ENCODE peak calls at places on chromosomes 11 and 22, in eight cellular contexts. S is psoas muscle, G is Panc1, H is AG04450, X is fibroblast of mammary gland, Z is body of pancreas, I is neural progenitor cell, P is adrenal gland. E is an unnamed sample.

GRCh38 chr22:36334838-36335603 is 52.7 kb downstream of the MYH9 start:
- DNase-seq in S (no peak), G (no peak), H (peak), X (peak), Z (peak), I (peak), P (peak), E (peak)

GRCh38 chr11:9573775-9574555 is 495 bp downstream of the WEE1 start:
- DNase-seq in S (peak), G (no peak), H (no peak), X (no peak), Z (peak), I (peak), P (peak), E (peak)

GRCh38 chr22:47172771-47173534 is 410.5 kb downstream of the TBC1D22A start:
- DNase-seq in S (peak), G (no peak), H (no peak), X (no peak), Z (no peak), I (no peak), P (peak), E (no peak)

GRCh38 chr22:44136112-44136511 is 44.6 kb upstream of the PARVG start:
- DNase-seq in S (peak), G (no peak), H (no peak), X (no peak), Z (no peak), I (no peak), P (no peak), E (no peak)

GRCh38 chr11:44133335-44133946 is 38.0 kb downstream of the EXT2 start:
- DNase-seq in S (no peak), G (no peak), H (no peak), X (peak), Z (peak), I (peak), P (no peak), E (peak)

GRCh38 chr22:35462558-35463230 is 62.8 kb downstream of the MCM5 start:
- DNase-seq in S (peak), G (no peak), H (no peak), X (no peak), Z (no peak), I (no peak), P (no peak), E (no peak)

GRCh38 chr11:2549491-2549875 is 104.7 kb downstream of the KCNQ1 start:
- DNase-seq in S (peak), G (no peak), H (no peak), X (no peak), Z (no peak), I (no peak), P (peak), E (no peak)

GRCh38 chr11:24324211-24324610 is 172.6 kb upstream of the LUZP2 start:
- DNase-seq in S (no peak), G (no peak), H (no peak), X (no peak), Z (no peak), I (no peak), P (no peak), E (peak)

GRCh38 chr11:133082453-133082781 is 449.9 kb downstream of the OPCML start:
- DNase-seq in S (peak), G (no peak), H (no peak), X (no peak), Z (peak), I (peak), P (peak), E (no peak)

GRCh38 chr11:35477871-35478270 is 47.5 kb downstream of the PAMR1 start:
- DNase-seq in S (no peak), G (no peak), H (no peak), X (no peak), Z (no peak), I (peak), P (no peak), E (no peak)

GRCh38 chr22:46421272-46421671 is 85.8 kb downstream of the TRMU start:
- DNase-seq in S (no peak), G (no peak), H (no peak), X (no peak), Z (no peak), I (no peak), P (no peak), E (no peak)

GRCh38 chr11:27497284-27497866 is 9.2 kb downstream of the LIN7C start:
- DNase-seq in S (no peak), G (no peak), H (no peak), X (peak), Z (no peak), I (no peak), P (no peak), E (no peak)

GRCh38 chr11:70365536-70365912 is 32.8 kb upstream of the CTTN start:
- DNase-seq in S (no peak), G (no peak), H (no peak), X (no peak), Z (no peak), I (no peak), P (no peak), E (no peak)

GRCh38 chr22:35540600-35541253 is at the start of gene RASD2:
- DNase-seq in S (peak), G (no peak), H (no peak), X (no peak), Z (peak), I (peak), P (peak), E (peak)

GRCh38 chr11:62889484-62890437 is 9.1 kb downstream of the SLC3A2 start:
- DNase-seq in S (no peak), G (peak), H (no peak), X (peak), Z (no peak), I (no peak), P (no peak), E (peak)

GRCh38 chr11:795638-796564 is 2.2 kb downstream of the SLC25A22 start:
- DNase-seq in S (peak), G (no peak), H (peak), X (peak), Z (peak), I (no peak), P (peak), E (peak)

GRCh38 chr22:17575151-17575550 is 11.9 kb downstream of the SLC25A18 start:
- DNase-seq in S (no peak), G (no peak), H (no peak), X (no peak), Z (no peak), I (no peak), P (no peak), E (no peak)

GRCh38 chr11:59818572-59818971 is 8.0 kb upstream of the MRPL16 start:
- DNase-seq in S (no peak), G (no peak), H (no peak), X (no peak), Z (no peak), I (no peak), P (no peak), E (no peak)

GRCh38 chr11:128713595-128713994 is 19.7 kb downstream of the FLI1 start:
- DNase-seq in S (no peak), G (no peak), H (no peak), X (no peak), Z (no peak), I (no peak), P (no peak), E (no peak)

GRCh38 chr11:102685311-102685710 is 20.3 kb downstream of the MMP27 start:
- DNase-seq in S (no peak), G (no peak), H (no peak), X (no peak), Z (no peak), I (no peak), P (no peak), E (no peak)

GRCh38 chr22:37442537-37442936 is 15.3 kb upstream of the ELFN2 start:
- DNase-seq in S (no peak), G (no peak), H (no peak), X (peak), Z (no peak), I (no peak), P (no peak), E (no peak)

GRCh38 chr22:35735622-35736021 is 17.9 kb downstream of the APOL5 start:
- DNase-seq in S (no peak), G (no peak), H (no peak), X (no peak), Z (no peak), I (no peak), P (no peak), E (no peak)

GRCh38 chr22:50739894-50740293 is 1.9 kb downstream of the ACR start:
- DNase-seq in S (peak), G (no peak), H (no peak), X (no peak), Z (no peak), I (no peak), P (peak), E (no peak)

GRCh38 chr11:16883179-16883578 is 131.0 kb downstream of the PLEKHA7 start:
- DNase-seq in S (no peak), G (no peak), H (no peak), X (no peak), Z (peak), I (no peak), P (peak), E (no peak)

GRCh38 chr11:61702701-61703312 is 22.6 kb downstream of the DAGLA start:
- DNase-seq in S (no peak), G (no peak), H (no peak), X (no peak), Z (no peak), I (no peak), P (no peak), E (no peak)

GRCh38 chr11:88508558-88508807 is 170.9 kb upstream of the CTSC start:
- DNase-seq in S (no peak), G (no peak), H (no peak), X (no peak), Z (no peak), I (no peak), P (no peak), E (no peak)

GRCh38 chr11:47946682-47947575 is 33.4 kb upstream of the PTPRJ start:
- DNase-seq in S (peak), G (peak), H (peak), X (peak), Z (peak), I (no peak), P (peak), E (peak)

GRCh38 chr22:50520826-50521453 is 4.5 kb downstream of the SCO2 start:
- DNase-seq in S (no peak), G (no peak), H (no peak), X (no peak), Z (no peak), I (no peak), P (no peak), E (no peak)

GRCh38 chr22:32916025-32916424 is 114.5 kb downstream of the TIMP3 start:
- DNase-seq in S (no peak), G (no peak), H (no peak), X (peak), Z (no peak), I (no peak), P (no peak), E (no peak)

GRCh38 chr22:42294034-42294985 is 23.9 kb upstream of the TCF20 start:
- DNase-seq in S (peak), G (no peak), H (no peak), X (peak), Z (peak), I (peak), P (peak), E (peak)

GRCh38 chr11:74694536-74694935 is 36.7 kb downstream of the CHRDL2 start:
- DNase-seq in S (no peak), G (no peak), H (no peak), X (no peak), Z (no peak), I (no peak), P (no peak), E (no peak)
- H3K4me3 ChIP-seq in S (no peak), G (no peak), H (no peak), X (no peak), Z (no peak), I (no peak), P (no peak), E (no peak)

GRCh38 chr11:113778111-113778910 is 1.3 kb upstream of the CLDN25 start:
- DNase-seq in S (peak), G (no peak), H (no peak), X (peak), Z (peak), I (no peak), P (peak), E (peak)
- TF ChIP-seq CTCF in S (peak), G (no peak), H (no peak), X (no peak), Z (no peak), I (no peak), P (no peak), E (no peak)

GRCh38 chr11:113198907-113199660 is 115.3 kb upstream of the TTC12 start:
- DNase-seq in S (no peak), G (no peak), H (no peak), X (no peak), Z (no peak), I (no peak), P (no peak), E (no peak)

GRCh38 chr11:113203332-113203731 is 111.1 kb upstream of the TTC12 start:
- DNase-seq in S (no peak), G (no peak), H (no peak), X (no peak), Z (no peak), I (no peak), P (no peak), E (no peak)

GRCh38 chr11:113204280-113204679 is 110.1 kb upstream of the TTC12 start:
- DNase-seq in S (no peak), G (no peak), H (no peak), X (no peak), Z (peak), I (no peak), P (no peak), E (no peak)

GRCh38 chr11:113201055-113201818 is 113.1 kb upstream of the TTC12 start:
- DNase-seq in S (no peak), G (no peak), H (no peak), X (no peak), Z (no peak), I (peak), P (no peak), E (no peak)

GRCh38 chr11:113202431-113202830 is 112.0 kb upstream of the TTC12 start:
- DNase-seq in S (no peak), G (no peak), H (no peak), X (no peak), Z (no peak), I (no peak), P (no peak), E (no peak)
- H3K4me3 ChIP-seq in S (no peak), G (no peak), H (no peak), X (no peak), Z (no peak), I (no peak), P (no peak), E (no peak)

GRCh38 chr11:7892751-7893356 is 38.2 kb downstream of the OR10A6 start:
- DNase-seq in S (no peak), G (peak), H (peak), X (peak), Z (peak), I (peak), P (no peak), E (peak)
- TF ChIP-seq CTCF in S (peak), G (peak), H (peak), X (peak), Z (peak), I (peak), P (peak), E (peak)

GRCh38 chr22:39953101-39953500 is 7.1 kb upstream of the TMA7B start:
- DNase-seq in S (no peak), G (no peak), H (no peak), X (no peak), Z (no peak), I (no peak), P (no peak), E (no peak)
- H3K4me3 ChIP-seq in S (no peak), G (no peak), H (no peak), X (no peak), Z (no peak), I (no peak), P (no peak), E (no peak)